ENCODE peak calls at places on chromosomes 7 and 10, in eight cellular contexts. One of them, this sample, is unnamed.

GRCh38 chr7:138065827-138066226 is 10.4 kb upstream of the AKR1D1 start:
- DNase-seq in globus pallidus: no peak
- DNase-seq in osteocyte: no peak
- DNase-seq in activated naive CD4-positive, alpha-beta T cell: no peak
- DNase-seq in SK-MEL-5: no peak
- DNase-seq in NCI-H524 treated with DMSO at 0.1 percent for 48 hours: no peak
- DNase-seq in activated CD4-positive, alpha-beta T cell treated with anti-CD3 and anti-CD28 coated beads, Interleukin-2, amount 50 U/mL, for 48 hours: no peak
- DNase-seq in RPMI8226: no peak
- DNase-seq in this sample: no peak

GRCh38 chr7:151276651-151277590 is 28.4 kb upstream of the SMARCD3 start:
- DNase-seq in RPMI8226: peak
- DNase-seq in activated CD4-positive, alpha-beta T cell treated with anti-CD3 and anti-CD28 coated beads, Interleukin-2, amount 50 U/mL, for 48 hours: peak
- DNase-seq in SK-MEL-5: peak
- DNase-seq in osteocyte: no peak
- DNase-seq in NCI-H524 treated with DMSO at 0.1 percent for 48 hours: no peak
- DNase-seq in globus pallidus: peak
- DNase-seq in activated naive CD4-positive, alpha-beta T cell: no peak
- DNase-seq in this sample: peak

GRCh38 chr7:6658618-6659345 is 21.7 kb downstream of the ZNF316 start:
- DNase-seq in globus pallidus: no peak
- DNase-seq in RPMI8226: no peak
- DNase-seq in SK-MEL-5: no peak
- DNase-seq in activated CD4-positive, alpha-beta T cell treated with anti-CD3 and anti-CD28 coated beads, Interleukin-2, amount 50 U/mL, for 48 hours: no peak
- DNase-seq in activated naive CD4-positive, alpha-beta T cell: no peak
- DNase-seq in NCI-H524 treated with DMSO at 0.1 percent for 48 hours: no peak
- DNase-seq in osteocyte: no peak
- DNase-seq in this sample: no peak

GRCh38 chr10:69729326-69730048 is 72.2 kb upstream of the COL13A1 start:
- DNase-seq in osteocyte: no peak
- DNase-seq in activated CD4-positive, alpha-beta T cell treated with anti-CD3 and anti-CD28 coated beads, Interleukin-2, amount 50 U/mL, for 48 hours: no peak
- DNase-seq in SK-MEL-5: no peak
- DNase-seq in NCI-H524 treated with DMSO at 0.1 percent for 48 hours: no peak
- DNase-seq in activated naive CD4-positive, alpha-beta T cell: no peak
- DNase-seq in RPMI8226: no peak
- DNase-seq in globus pallidus: no peak
- DNase-seq in this sample: no peak

GRCh38 chr10:26292058-26292457 is 75.5 kb downstream of the GAD2 start:
- DNase-seq in SK-MEL-5: no peak
- DNase-seq in NCI-H524 treated with DMSO at 0.1 percent for 48 hours: no peak
- DNase-seq in RPMI8226: no peak
- DNase-seq in osteocyte: no peak
- DNase-seq in globus pallidus: no peak
- DNase-seq in activated naive CD4-positive, alpha-beta T cell: no peak
- DNase-seq in activated CD4-positive, alpha-beta T cell treated with anti-CD3 and anti-CD28 coated beads, Interleukin-2, amount 50 U/mL, for 48 hours: no peak
- DNase-seq in this sample: no peak

GRCh38 chr10:1180836-1181235 is 124.7 kb downstream of the WDR37 start:
- DNase-seq in SK-MEL-5: no peak
- DNase-seq in activated CD4-positive, alpha-beta T cell treated with anti-CD3 and anti-CD28 coated beads, Interleukin-2, amount 50 U/mL, for 48 hours: no peak
- DNase-seq in activated naive CD4-positive, alpha-beta T cell: no peak
- DNase-seq in NCI-H524 treated with DMSO at 0.1 percent for 48 hours: no peak
- DNase-seq in osteocyte: no peak
- DNase-seq in globus pallidus: peak
- DNase-seq in RPMI8226: peak
- DNase-seq in this sample: peak

GRCh38 chr7:5634107-5634950 is 147.1 kb downstream of the RNF216 start:
- DNase-seq in activated CD4-positive, alpha-beta T cell treated with anti-CD3 and anti-CD28 coated beads, Interleukin-2, amount 50 U/mL, for 48 hours: no peak
- DNase-seq in NCI-H524 treated with DMSO at 0.1 percent for 48 hours: peak
- DNase-seq in osteocyte: peak
- DNase-seq in globus pallidus: peak
- DNase-seq in SK-MEL-5: no peak
- DNase-seq in RPMI8226: no peak
- DNase-seq in activated naive CD4-positive, alpha-beta T cell: no peak
- DNase-seq in this sample: peak

GRCh38 chr7:155066417-155066950 is 3.6 kb upstream of the HTR5A start:
- DNase-seq in activated naive CD4-positive, alpha-beta T cell: no peak
- DNase-seq in activated CD4-positive, alpha-beta T cell treated with anti-CD3 and anti-CD28 coated beads, Interleukin-2, amount 50 U/mL, for 48 hours: no peak
- DNase-seq in osteocyte: peak
- DNase-seq in globus pallidus: no peak
- DNase-seq in RPMI8226: peak
- DNase-seq in NCI-H524 treated with DMSO at 0.1 percent for 48 hours: no peak
- DNase-seq in SK-MEL-5: peak
- DNase-seq in this sample: no peak

GRCh38 chr7:132380065-132380464 is 196.2 kb downstream of the PLXNA4 start:
- DNase-seq in RPMI8226: no peak
- DNase-seq in activated CD4-positive, alpha-beta T cell treated with anti-CD3 and anti-CD28 coated beads, Interleukin-2, amount 50 U/mL, for 48 hours: no peak
- DNase-seq in osteocyte: no peak
- DNase-seq in SK-MEL-5: no peak
- DNase-seq in NCI-H524 treated with DMSO at 0.1 percent for 48 hours: no peak
- DNase-seq in globus pallidus: no peak
- DNase-seq in activated naive CD4-positive, alpha-beta T cell: no peak
- DNase-seq in this sample: no peak

GRCh38 chr10:350981-351501 is 215.8 kb downstream of the ZMYND11 start:
- DNase-seq in osteocyte: no peak
- DNase-seq in globus pallidus: no peak
- DNase-seq in SK-MEL-5: no peak
- DNase-seq in RPMI8226: no peak
- DNase-seq in activated CD4-positive, alpha-beta T cell treated with anti-CD3 and anti-CD28 coated beads, Interleukin-2, amount 50 U/mL, for 48 hours: no peak
- DNase-seq in activated naive CD4-positive, alpha-beta T cell: no peak
- DNase-seq in NCI-H524 treated with DMSO at 0.1 percent for 48 hours: no peak
- DNase-seq in this sample: no peak

GRCh38 chr10:106978746-106979145 is 185.8 kb downstream of the SORCS1 start:
- DNase-seq in RPMI8226: peak
- DNase-seq in NCI-H524 treated with DMSO at 0.1 percent for 48 hours: no peak
- DNase-seq in osteocyte: no peak
- DNase-seq in activated naive CD4-positive, alpha-beta T cell: no peak
- DNase-seq in activated CD4-positive, alpha-beta T cell treated with anti-CD3 and anti-CD28 coated beads, Interleukin-2, amount 50 U/mL, for 48 hours: no peak
- DNase-seq in SK-MEL-5: no peak
- DNase-seq in globus pallidus: no peak
- DNase-seq in this sample: no peak

This sample was measured in midbrain.